ENCODE peak calls at places on chromosome 3, in eight cellular contexts. H, M, D, P, F, X, R and C are unnamed samples.

GRCh38 chr3:28326458-28326926 is 22.0 kb upstream of the ZCWPW2 start:
- DNase-seq in H (no peak), M (no peak), D (no peak), P (no peak), F (peak; percentile 9), X (no peak), R (peak; percentile 10), C (no peak)

GRCh38 chr3:160830792-160831191 is 74.8 kb downstream of the PPM1L start:
- DNase-seq in H (no peak), M (peak; percentile 4), D (no peak), P (no peak), F (no peak), X (no peak), R (no peak), C (no peak)

GRCh38 chr3:197022405-197023231 is 7.0 kb downstream of the MELTF start:
- DNase-seq in H (no peak), M (no peak), D (no peak), P (peak; percentile 52), F (no peak), X (no peak), R (no peak), C (no peak)

GRCh38 chr3:136559896-136560295 is 192.3 kb downstream of the STAG1 start:
- DNase-seq in H (no peak), M (no peak), D (no peak), P (no peak), F (no peak), X (no peak), R (no peak), C (no peak)

GRCh38 chr3:28989646-28990089 is 291.2 kb upstream of the RBMS3 start:
- DNase-seq in H (peak; percentile 19), M (no peak), D (no peak), P (no peak), F (peak; percentile 55), X (no peak), R (no peak), C (no peak)

GRCh38 chr3:105647047-105647446 is 221.8 kb downstream of the CBLB start:
- DNase-seq in H (peak; percentile 88), M (no peak), D (no peak), P (no peak), F (no peak), X (peak; percentile 56), R (no peak), C (no peak)

GRCh38 chr3:188270423-188270972 is 116.5 kb downstream of the LPP start:
- DNase-seq in H (peak; percentile 96), M (no peak), D (no peak), P (no peak), F (no peak), X (peak; percentile 80), R (no peak), C (no peak)

GRCh38 chr3:16369247-16369646 is 104.2 kb downstream of the OXNAD1 start:
- DNase-seq in H (no peak), M (no peak), D (no peak), P (no peak), F (no peak), X (no peak), R (no peak), C (no peak)

GRCh38 chr3:106745344-106746168 is 631.7 kb upstream of the CCDC54 start:
- DNase-seq in H (no peak), M (no peak), D (no peak), P (no peak), F (no peak), X (no peak), R (no peak), C (no peak)

GRCh38 chr3:46895204-46895660 is 17.7 kb downstream of the PTH1R start:
- DNase-seq in H (no peak), M (peak; percentile 80), D (peak; percentile 78), P (peak; percentile 87), F (peak; percentile 55), X (peak; percentile 68), R (peak; percentile 86), C (peak; percentile 82)

GRCh38 chr3:115862824-115863223 is 239.5 kb downstream of the GAP43 start:
- DNase-seq in H (no peak), M (peak; percentile 6), D (no peak), P (no peak), F (no peak), X (no peak), R (no peak), C (no peak)

GRCh38 chr3:134327594-134327975 is 46.7 kb downstream of the AMOTL2 start:
- DNase-seq in H (peak; percentile 90), M (no peak), D (no peak), P (no peak), F (no peak), X (peak; percentile 84), R (no peak), C (no peak)

GRCh38 chr3:134609821-134610454 is 40.9 kb downstream of the KY start:
- DNase-seq in H (no peak), M (peak; percentile 21), D (no peak), P (no peak), F (no peak), X (no peak), R (no peak), C (no peak)

GRCh38 chr3:15815696-15816095 is 17.9 kb upstream of the ANKRD28 start:
- DNase-seq in H (peak; percentile 51), M (no peak), D (no peak), P (no peak), F (no peak), X (no peak), R (no peak), C (no peak)

GRCh38 chr3:196712514-196713413 is 587 bp downstream of the PIGX start:
- DNase-seq in H (peak; percentile 59), M (peak; percentile 82), D (no peak), P (no peak), F (no peak), X (no peak), R (peak; percentile 59), C (peak; percentile 38)

DNA sequence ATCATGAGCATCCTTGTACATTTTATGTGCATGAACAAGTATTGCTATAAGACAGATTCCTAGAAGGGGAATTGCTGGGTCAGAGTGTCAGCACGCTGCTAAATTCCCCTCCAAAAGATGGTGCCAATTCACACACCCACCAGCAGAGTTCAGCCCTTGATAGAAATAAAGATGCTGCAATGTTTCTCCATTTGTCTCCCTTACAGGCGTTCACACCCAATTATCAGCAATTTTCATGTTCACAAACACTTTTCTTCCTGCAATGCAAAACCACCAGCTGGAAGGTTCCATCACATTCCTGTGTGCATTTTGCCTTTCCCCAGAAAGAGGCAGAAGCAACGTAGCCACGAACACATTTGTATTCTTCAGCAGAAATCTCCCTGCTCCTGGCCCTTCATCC is 3.3 kb upstream of the TAMM41 start:
- DNase-seq in H (no peak), M (no peak), D (no peak), P (no peak), F (no peak), X (no peak), R (no peak), C (no peak)
- TF ChIP-seq CTCF in H (no peak), M (no peak), D (no peak), P (no peak), F (no peak), X (no peak), R (no peak), C (no peak)

GRCh38 chr3:38617586-38617985 is 31.9 kb downstream of the SCN5A start:
- DNase-seq in H (no peak), M (no peak), D (no peak), P (no peak), F (no peak), X (no peak), R (no peak), C (no peak)
- TF ChIP-seq CTCF in H (no peak), M (no peak), D (no peak), P (no peak), F (no peak), X (no peak), R (no peak), C (no peak)

GRCh38 chr3:127442551-127442950 is 148.0 kb downstream of the TPRA1 start:
- DNase-seq in H (no peak), M (no peak), D (no peak), P (no peak), F (no peak), X (no peak), R (no peak), C (peak; percentile 12)
- TF ChIP-seq CTCF in H (no peak), M (no peak), D (no peak), P (no peak), F (no peak), X (no peak), R (no peak), C (no peak)

DNA sequence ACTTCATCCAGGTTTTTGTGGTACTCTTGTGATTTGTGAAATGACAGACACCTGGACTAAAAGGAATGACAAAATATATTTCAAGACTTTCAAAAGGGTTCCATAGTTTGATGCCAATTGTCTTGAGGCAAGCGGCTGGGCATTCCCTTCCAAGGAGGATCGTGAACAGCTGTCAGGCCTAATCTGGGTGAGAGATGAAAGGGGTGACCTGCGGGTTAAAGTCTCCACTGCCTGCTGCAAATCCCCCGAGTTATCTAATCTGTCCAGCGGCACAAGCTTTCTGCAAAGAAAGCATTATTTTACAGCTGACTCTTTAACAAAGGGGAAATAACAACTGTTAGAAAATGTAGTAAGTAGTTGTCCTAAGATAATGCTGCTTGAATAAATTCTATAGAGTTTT is 128.7 kb upstream of the MB21D2 start:
- DNase-seq in H (no peak), M (no peak), D (no peak), P (no peak), F (no peak), X (no peak), R (no peak), C (no peak)
- TF ChIP-seq CTCF in H (no peak), M (no peak), D (no peak), P (no peak), F (no peak), X (no peak), R (no peak), C (no peak)

GRCh38 chr3:51550080-51550819 is 11.7 kb downstream of the RAD54L2 start:
- DNase-seq in H (no peak), M (no peak), D (no peak), P (no peak), F (no peak), X (no peak), R (no peak), C (no peak)
- TF ChIP-seq CTCF in H (no peak), M (no peak), D (no peak), P (no peak), F (no peak), X (no peak), R (no peak), C (no peak)

GRCh38 chr3:96813820-96814580 is 394 bp upstream of the EPHA6 start:
- DNase-seq in H (peak; percentile 22), M (peak; percentile 72), D (peak; percentile 73), P (peak; percentile 47), F (peak; percentile 7), X (peak; percentile 62), R (peak; percentile 42), C (no peak)
- TF ChIP-seq CTCF in H (no peak), M (no peak), D (peak; percentile 2), P (no peak), F (no peak), X (no peak), R (no peak), C (no peak)